ENCODE peak calls at places on chromosomes 5 and 9, in nine cellular contexts. W is coronary artery, S is right lobe of liver, A is SK-N-SH, N is tibial artery, C is fibroblast of pulmonary artery, R is AG10803, V is AG04450, B is heart right ventricle. O is an unnamed sample.

GRCh38 chr9:123637596-123637939 is 281.6 kb downstream of the CRB2 start:
- DNase-seq in R (peak; percentile 29), N (no peak), V (no peak), B (no peak), C (peak; percentile 23), A (no peak), S (no peak), W (no peak), O (peak; percentile 8)

GRCh38 chr9:119283118-119283794 is 86.0 kb downstream of the BRINP1 start:
- DNase-seq in N (no peak), S (no peak), C (no peak), R (peak; percentile 3), V (no peak), W (no peak), B (no peak), A (no peak), O (no peak)

GRCh38 chr9:127004946-127005769 is 90.6 kb downstream of the RALGPS1 start:
- DNase-seq in V (no peak), R (peak; percentile 28), A (no peak), W (no peak), S (no peak), C (peak; percentile 51), N (no peak), B (no peak), O (peak; percentile 56)

GRCh38 chr9:137029058-137029922 is 1.3 kb upstream of the ABCA2 start:
- DNase-seq in N (peak; percentile 82), B (peak; percentile 78), S (peak; percentile 87), R (peak; percentile 32), C (peak; percentile 56), V (no peak), W (no peak), A (peak; percentile 90), O (peak; percentile 63)

GRCh38 chr9:94922691-94923107 is 196.2 kb downstream of the AOPEP start:
- DNase-seq in N (peak; percentile 80), B (no peak), S (no peak), W (no peak), R (peak; percentile 91), A (no peak), C (peak; percentile 80), V (no peak), O (peak; percentile 66)

GRCh38 chr5:139828207-139828895 is 32.7 kb downstream of the PSD2 start:
- DNase-seq in N (peak; percentile 33), C (no peak), S (peak; percentile 23), W (no peak), B (no peak), V (no peak), R (no peak), A (no peak), O (no peak)

GRCh38 chr5:35838370-35839042 is 18.2 kb upstream of the IL7R start:
- DNase-seq in C (no peak), R (no peak), W (no peak), B (no peak), S (no peak), A (no peak), N (no peak), V (no peak), O (no peak)

GRCh38 chr5:124742983-124743533 is 3.4 kb downstream of the ZNF608 start:
- DNase-seq in V (peak; percentile 66), A (no peak), C (peak; percentile 84), S (no peak), B (no peak), R (peak; percentile 49), W (no peak), N (peak; percentile 57), O (peak; percentile 87)

GRCh38 chr9:131237931-131238401 is 38.3 kb downstream of the FAM78A start:
- DNase-seq in S (no peak), N (peak; percentile 80), W (no peak), B (peak; percentile 75), R (peak; percentile 90), A (no peak), C (peak; percentile 70), V (peak; percentile 49), O (peak; percentile 84)

GRCh38 chr5:73199671-73200070 is 26.7 kb downstream of the TMEM174 start:
- DNase-seq in B (no peak), S (no peak), C (no peak), W (no peak), A (no peak), V (no peak), R (no peak), N (no peak), O (no peak)

GRCh38 chr5:160835818-160836528 is 16.0 kb downstream of the ATP10B start:
- DNase-seq in N (no peak), W (no peak), C (no peak), R (no peak), V (no peak), B (no peak), A (no peak), S (no peak), O (no peak)

GRCh38 chr5:43304520-43304919 is 8.7 kb downstream of the HMGCS1 start:
- DNase-seq in B (no peak), V (no peak), R (peak; percentile 28), W (no peak), N (no peak), A (no peak), S (no peak), C (peak; percentile 29), O (peak; percentile 49)
- H3K4me3 ChIP-seq in B (no peak overlapping the region), V (no peak overlapping the region), R (no peak overlapping the region), W (no peak overlapping the region), N (no peak overlapping the region), A (no peak overlapping the region), S (no peak overlapping the region), C (no peak overlapping the region), O (no peak overlapping the region)

DNA sequence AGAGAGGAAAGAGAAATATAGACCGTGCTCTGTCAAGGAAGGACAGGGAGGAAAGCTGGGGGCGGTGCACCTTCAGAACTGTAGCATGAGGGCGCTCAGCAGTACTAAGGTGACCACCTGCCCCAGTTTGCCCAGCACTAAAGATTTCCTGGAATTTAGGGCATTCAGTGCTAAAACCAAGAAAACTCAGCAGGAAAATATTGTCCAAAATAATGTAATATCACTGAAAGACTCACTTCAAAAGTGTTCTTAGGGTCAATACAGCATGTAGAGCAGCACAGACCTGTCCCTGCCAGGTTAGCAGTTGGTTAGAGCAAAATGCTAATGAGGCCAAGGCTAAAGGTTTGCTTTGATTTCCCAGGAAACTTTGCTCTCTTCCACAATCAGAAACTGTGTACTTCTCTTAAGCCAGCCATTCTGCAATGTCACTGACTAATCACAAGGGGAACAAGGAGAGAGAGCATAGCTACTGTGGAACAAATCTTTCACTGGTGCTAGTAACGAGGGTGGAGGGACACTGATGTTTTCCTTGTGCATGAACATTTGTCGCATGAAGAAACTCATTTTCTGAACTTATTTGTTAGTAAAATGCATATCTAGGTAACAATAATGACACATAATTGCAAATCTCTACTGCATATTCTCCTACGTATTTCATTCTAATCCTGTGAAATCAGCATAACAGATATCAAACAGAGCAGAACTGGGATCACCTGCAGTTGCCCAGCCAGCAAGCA is 53.0 kb upstream of the GRAMD2B start:
- DNase-seq in W (no peak), A (peak; percentile 12), R (peak; percentile 36), B (no peak), C (peak; percentile 34), S (no peak), N (no peak), V (no peak), O (peak; percentile 49)
- TF ChIP-seq CTCF in W (no peak), A (no peak), R (peak; percentile 49), B (no peak), C (peak; percentile 29), S (no peak), N (peak; percentile 36), V (peak; percentile 27), O (peak; percentile 42)

DNA sequence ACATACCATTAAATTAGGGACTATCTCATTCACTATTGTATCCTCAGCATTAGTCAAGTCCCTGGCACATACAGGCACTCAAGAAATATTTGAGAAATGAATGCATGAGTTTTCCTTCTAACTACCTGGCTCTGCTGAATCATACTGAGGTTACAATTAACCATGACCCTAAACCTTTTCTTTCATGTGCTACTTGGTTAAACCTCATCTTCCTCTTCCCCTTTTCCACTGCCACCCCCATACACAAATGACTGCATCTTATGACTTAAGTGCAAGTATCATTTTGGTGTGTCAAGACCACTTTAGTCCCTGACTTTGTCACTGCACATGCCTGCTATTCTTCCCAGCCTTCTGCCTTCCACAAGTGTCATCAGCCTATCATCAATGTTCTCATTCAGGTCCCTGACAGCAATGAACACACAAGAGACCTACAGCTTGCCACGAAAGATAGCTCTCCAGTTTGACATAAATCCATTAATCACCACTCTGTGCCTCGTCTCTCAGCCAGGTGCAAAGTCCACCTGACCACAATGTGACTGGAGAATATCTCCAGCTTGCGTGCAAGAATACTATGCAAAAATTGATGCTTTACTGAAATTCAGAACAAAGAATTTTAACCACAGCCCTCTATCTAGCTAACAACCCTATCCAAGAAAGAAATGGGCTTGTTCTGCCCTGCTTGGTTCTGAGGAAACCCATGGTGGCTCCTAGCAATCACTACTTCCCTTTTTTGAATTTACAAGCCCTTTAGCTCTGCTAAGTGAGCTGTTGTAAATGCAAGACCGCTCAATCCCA is 74.5 kb downstream of the MAPKAP1 start:
- DNase-seq in R (no peak), A (no peak), B (no peak), V (no peak), C (no peak), W (no peak), S (no peak), N (no peak), O (no peak)
- H3K4me3 ChIP-seq in R (no peak overlapping the region), A (no peak overlapping the region), B (no peak overlapping the region), V (no peak overlapping the region), C (no peak overlapping the region), W (no peak overlapping the region), S (no peak overlapping the region), N (no peak overlapping the region), O (no peak overlapping the region)

GRCh38 chr5:159478950-159479349 is 148.7 kb upstream of the IL12B start:
- DNase-seq in R (no peak), B (no peak), C (no peak), N (no peak), W (no peak), A (no peak), S (no peak), V (no peak), O (no peak)
- TF ChIP-seq CTCF in R (no peak), B (no peak), C (no peak), N (no peak), W (no peak), A (no peak), S (no peak), V (no peak), O (no peak)